ENCODE peak calls at places on chromosomes 11 and 22, in six cellular contexts. P is activated T-cell treated with anti-CD3 and anti-CD28 coated beads, Interleukin-2, amount 50 U/mL, for 72 hours; M is activated CD8-positive, alpha-beta memory T cell treated with anti-CD3 and anti-CD28 coated beads, Interleukin-2, amount 10 ng/mL, durations not matched to agents 7 days and 5 days; I is right cardiac atrium; Q is mucosa of descending colon; Y is left lung. E is an unnamed sample.

GRCh38 chr11:120413480-120413879 is 77.3 kb downstream of the ARHGEF12 start:
- ATAC-seq in Q (no peak), I (no peak), M (no peak), Y (no peak), P (no peak), E (peak)

GRCh38 chr11:77299528-77299993 is 1.9 kb downstream of the GDPD4 start:
- ATAC-seq in Y (no peak), P (peak), M (no peak), Q (peak), I (no peak), E (peak)

GRCh38 chr22:44804327-44804726 is 52.0 kb downstream of the ARHGAP8 start:
- ATAC-seq in Y (no peak), P (no peak), M (no peak), Q (no peak), I (no peak), E (no peak)

GRCh38 chr11:57426439-57426753 is 525 bp downstream of the SLC43A3 start:
- ATAC-seq in M (no peak), Q (no peak), Y (peak), I (no peak), P (no peak), E (peak)

GRCh38 chr22:27603823-27604190 is 197.7 kb downstream of the MN1 start:
- ATAC-seq in M (no peak), P (no peak), Q (no peak), I (no peak), Y (no peak), E (no peak)

GRCh38 chr11:34105079-34105956 is at the start of gene NAT10:
- ATAC-seq in P (peak), I (peak), M (peak), Q (peak), Y (peak), E (peak)

GRCh38 chr11:60785806-60786361 is 751 bp downstream of the MS4A10 start:
- ATAC-seq in I (no peak), Y (no peak), P (no peak), Q (no peak), M (no peak), E (no peak)

GRCh38 chr22:27639180-27640086 is 162.1 kb downstream of the MN1 start:
- ATAC-seq in P (no peak), Y (no peak), M (no peak), Q (no peak), I (no peak), E (no peak)

GRCh38 chr11:134343646-134344045 is 11.9 kb downstream of the GLB1L2 start:
- ATAC-seq in Y (no peak), I (no peak), Q (no peak), P (no peak), M (no peak), E (no peak)

GRCh38 chr11:117180661-117181585 is 2.4 kb downstream of the SIDT2 start:
- ATAC-seq in Q (peak), Y (peak), M (no peak), P (peak), I (peak), E (peak)

GRCh38 chr11:22190827-22191463 is 1.9 kb upstream of the ANO5 start:
- ATAC-seq in I (no peak), Y (no peak), M (no peak), P (no peak), Q (no peak), E (no peak)

GRCh38 chr11:128664286-128664685 is 29.6 kb upstream of the FLI1 start:
- ATAC-seq in I (no peak), P (no peak), Y (no peak), M (no peak), Q (no peak), E (no peak)

GRCh38 chr11:130227373-130227772 is 67.8 kb downstream of the ST14 start:
- ATAC-seq in P (no peak), Q (no peak), I (no peak), Y (no peak), M (no peak), E (peak)

GRCh38 chr11:62553839-62554361 is 7.3 kb upstream of the AHNAK start:
- ATAC-seq in Y (no peak), P (no peak), M (no peak), I (no peak), Q (peak), E (peak)